ENCODE peak calls at places on chromosome 3, in seven cellular contexts. G is endothelial cell of umbilical vein, N is GM12891, I is HCT116, D is suprapubic skin, E is GM12892, Y is GM12878. C is an unnamed sample.

GRCh38 chr3:117523407-117523806 is 813.8 kb downstream of the TUSC7 start:
- DNase-seq in G (no peak), N (no peak), I (no peak), D (no peak), E (no peak), Y (no peak), C (no peak)

GRCh38 chr3:147213633-147214032 is 192.7 kb downstream of the ZIC4 start:
- DNase-seq in G (no peak), N (no peak), I (no peak), D (no peak), E (no peak), Y (no peak), C (no peak)

GRCh38 chr3:156676467-156677119 is 2.2 kb downstream of the TIPARP start:
- DNase-seq in G (no peak), N (no peak), I (no peak), D (no peak), E (no peak), Y (no peak), C (no peak)

GRCh38 chr3:109081746-109082510 is 36.0 kb downstream of the MORC1 start:
- DNase-seq in G (peak), N (peak), I (peak), D (no peak), E (no peak), Y (peak), C (no peak)

GRCh38 chr3:158447408-158447807 is 123.6 kb upstream of the MLF1 start:
- DNase-seq in G (no peak), N (no peak), I (no peak), D (no peak), E (no peak), Y (no peak), C (no peak)

GRCh38 chr3:150787741-150788370 is 24.9 kb upstream of the SIAH2 start:
- DNase-seq in G (peak), N (no peak), I (peak), D (peak), E (no peak), Y (no peak), C (peak)

GRCh38 chr3:73614385-73614784 is 10.4 kb downstream of the PDZRN3 start:
- DNase-seq in G (no peak), N (no peak), I (no peak), D (no peak), E (no peak), Y (no peak), C (no peak)

GRCh38 chr3:184872200-184872599 is 60.2 kb downstream of the VPS8 start:
- DNase-seq in G (no peak), N (no peak), I (no peak), D (no peak), E (no peak), Y (no peak), C (no peak)

GRCh38 chr3:114606336-114606735 is 312.5 kb downstream of the TIGIT start:
- DNase-seq in G (peak), N (no peak), I (no peak), D (no peak), E (no peak), Y (no peak), C (no peak)

GRCh38 chr3:134955874-134956273 is 160.8 kb downstream of the EPHB1 start:
- DNase-seq in G (no peak), N (no peak), I (no peak), D (no peak), E (no peak), Y (no peak), C (no peak)

GRCh38 chr3:120429921-120430361 is 20.9 kb downstream of the FSTL1 start:
- DNase-seq in G (no peak), N (no peak), I (no peak), D (no peak), E (no peak), Y (no peak), C (no peak)

GRCh38 chr3:151895881-151896661 is 22.6 kb downstream of the SUCNR1 start:
- DNase-seq in G (peak), N (no peak), I (no peak), D (no peak), E (no peak), Y (no peak), C (no peak)

GRCh38 chr3:50486219-50486888 is 17.1 kb downstream of the CACNA2D2 start:
- DNase-seq in G (no peak), N (no peak), I (no peak), D (no peak), E (no peak), Y (no peak), C (no peak)

GRCh38 chr3:100041328-100041749 is 73.0 kb downstream of the FILIP1L start:
- DNase-seq in G (peak), N (no peak), I (peak), D (no peak), E (no peak), Y (no peak), C (no peak)

GRCh38 chr3:158768881-158769518 is 32.9 kb upstream of the MFSD1 start:
- DNase-seq in G (peak), N (no peak), I (no peak), D (no peak), E (no peak), Y (no peak), C (peak)

GRCh38 chr3:187678869-187679268 is 8.7 kb upstream of the SST start:
- DNase-seq in G (peak), N (no peak), I (peak), D (no peak), E (no peak), Y (no peak), C (no peak)

GRCh38 chr3:65342084-65342683 is 654.4 kb upstream of the ADAMTS9 start:
- DNase-seq in G (peak), N (peak), I (peak), D (no peak), E (no peak), Y (no peak), C (no peak)

GRCh38 chr3:170991664-170992063 is 34.9 kb downstream of the SLC2A2 start:
- DNase-seq in G (no peak), N (no peak), I (no peak), D (no peak), E (no peak), Y (no peak), C (no peak)

GRCh38 chr3:28050895-28051294 is 190.5 kb upstream of the CMC1 start:
- DNase-seq in G (no peak), N (no peak), I (peak), D (no peak), E (no peak), Y (no peak), C (no peak)

GRCh38 chr3:141192345-141192744 is 39.3 kb upstream of the PXYLP1 start:
- DNase-seq in G (peak), N (peak), I (peak), D (peak), E (peak), Y (peak), C (peak)

GRCh38 chr3:45507820-45508317 is 86.7 kb upstream of the LIMD1 start:
- DNase-seq in G (peak), N (no peak), I (no peak), D (no peak), E (no peak), Y (no peak), C (no peak)

GRCh38 chr3:126558336-126559071 is at the start of gene C3orf22:
- DNase-seq in G (no peak), N (no peak), I (no peak), D (peak), E (no peak), Y (no peak), C (no peak)

DNA sequence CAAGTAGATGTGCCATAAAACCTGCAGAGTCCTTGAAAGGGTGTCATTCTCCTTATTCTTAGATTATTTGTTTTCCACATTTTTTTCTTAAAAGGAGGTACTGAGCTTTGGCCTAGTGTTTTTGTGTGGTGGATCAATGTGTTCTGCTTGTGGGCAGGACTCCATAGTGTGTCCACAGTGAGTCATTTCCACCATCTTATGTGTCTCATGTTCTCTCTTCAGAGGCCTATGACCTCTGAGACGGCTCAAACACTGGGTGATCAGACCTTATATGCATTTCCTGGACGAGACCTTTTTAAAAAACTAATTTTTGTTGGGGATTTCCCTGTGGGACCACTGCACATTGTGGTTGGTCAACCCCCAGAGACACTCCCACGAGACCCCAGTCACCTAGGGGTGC is 93.4 kb downstream of the CHCHD4 start:
- DNase-seq in G (no peak), N (no peak), I (no peak), D (no peak), E (no peak), Y (no peak), C (no peak)
- TF ChIP-seq POLR2AphosphoS5 in G (no peak), N (no peak), I (no peak), D (no peak), E (no peak), Y (no peak), C (no peak)

DNA sequence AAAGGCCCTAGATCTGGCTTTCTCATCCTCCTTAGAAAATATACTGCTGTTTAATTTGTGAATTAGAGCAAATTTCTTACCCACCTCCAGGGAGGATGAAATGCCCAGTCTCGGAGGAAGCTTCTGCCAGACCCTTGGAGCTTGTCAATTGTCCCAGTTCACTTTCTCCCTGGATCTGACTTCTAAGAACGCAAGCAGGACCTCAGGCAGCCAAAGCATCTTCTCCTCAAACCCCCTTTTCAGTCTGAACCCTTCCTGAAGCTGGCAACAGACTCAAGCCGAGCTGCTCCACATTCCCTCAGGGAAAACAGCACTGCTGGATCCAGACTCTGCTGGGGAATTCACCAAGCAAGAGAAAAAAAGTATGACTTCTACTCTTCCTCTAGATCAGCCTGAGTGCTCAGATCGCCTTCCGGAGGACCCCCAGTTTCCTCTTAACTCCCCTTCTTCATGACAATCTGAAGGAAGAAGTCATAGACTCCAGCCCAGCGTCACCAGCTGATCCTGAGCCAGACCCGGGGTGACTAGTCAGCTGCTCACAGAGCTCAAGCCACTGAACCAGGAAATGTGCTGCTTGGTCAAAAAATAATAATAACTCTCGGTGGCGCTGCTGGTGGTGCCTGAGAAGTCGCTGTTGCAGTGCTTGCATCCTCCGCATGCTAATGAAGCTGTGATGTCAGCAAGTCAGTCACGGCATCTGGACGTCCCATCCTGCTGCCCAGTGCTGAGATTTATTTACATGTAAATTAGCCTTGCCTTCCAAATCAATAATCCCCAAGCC is at the start of gene PRICKLE2:
- DNase-seq in G (peak), N (no peak), I (no peak), D (peak), E (no peak), Y (peak), C (peak)
- TF ChIP-seq POLR2A in G (no peak), N (no peak), I (no peak), D (no peak), E (no peak), Y (peak), C (no peak)

GRCh38 chr3:37501906-37502305 is 327.5 kb upstream of the LRRFIP2 start:
- DNase-seq in G (no peak), N (no peak), I (no peak), D (no peak), E (no peak), Y (no peak), C (no peak)

GRCh38 chr3:37500518-37500917 is 326.1 kb upstream of the LRRFIP2 start:
- DNase-seq in G (no peak), N (no peak), I (no peak), D (no peak), E (no peak), Y (no peak), C (no peak)

GRCh38 chr3:37498126-37499039 is 324.0 kb upstream of the LRRFIP2 start:
- DNase-seq in G (no peak), N (no peak), I (no peak), D (no peak), E (no peak), Y (no peak), C (no peak)

GRCh38 chr3:37499820-37500219 is 325.4 kb upstream of the LRRFIP2 start:
- DNase-seq in G (no peak), N (no peak), I (no peak), D (no peak), E (no peak), Y (no peak), C (no peak)

DNA sequence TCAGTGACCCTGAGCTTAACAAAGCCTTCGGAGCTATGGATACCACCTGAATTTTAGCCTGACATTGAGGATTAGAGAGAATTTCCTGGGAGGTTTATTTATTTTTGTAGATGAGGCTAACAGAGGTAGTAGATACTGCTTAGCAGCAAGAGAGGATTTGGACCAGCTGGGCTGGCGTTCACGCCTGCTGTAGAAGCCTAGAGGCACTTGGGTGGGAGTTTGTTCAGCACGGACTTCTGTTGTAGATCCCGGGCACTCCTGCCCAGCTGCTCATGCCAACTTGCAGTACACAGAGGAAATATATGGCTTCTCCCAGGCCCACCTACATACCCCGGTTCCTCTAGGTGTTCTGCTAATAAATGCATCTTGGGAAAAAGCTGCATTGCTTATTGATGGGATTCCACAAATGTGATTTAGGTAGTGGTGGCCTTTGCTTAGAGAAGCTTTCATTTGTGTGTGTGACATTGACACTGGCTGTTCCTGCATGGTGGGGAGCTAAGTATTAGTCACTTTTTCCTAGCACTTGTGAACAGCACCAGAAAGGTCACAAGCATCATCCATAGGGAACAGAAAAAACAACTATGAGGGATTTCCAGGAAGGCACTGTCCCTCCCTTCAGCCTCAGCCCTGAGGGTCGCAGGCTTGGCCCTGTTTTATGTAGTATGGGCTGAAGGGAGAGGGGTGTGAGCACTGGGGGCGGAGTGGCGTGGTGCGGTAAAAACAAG is 324.8 kb upstream of the LRRFIP2 start:
- DNase-seq in G (no peak), N (no peak), I (no peak), D (no peak), E (no peak), Y (no peak), C (no peak)
- TF ChIP-seq POLR2AphosphoS5 in G (no peak), N (no peak), I (no peak), D (no peak), E (no peak), Y (no peak), C (no peak)

GRCh38 chr3:143252931-143253330 is 133.4 kb downstream of the CHST2 start:
- DNase-seq in G (no peak), N (no peak), I (no peak), D (no peak), E (no peak), Y (no peak), C (no peak)

GRCh38 chr3:143256416-143256815 is 136.8 kb downstream of the CHST2 start:
- DNase-seq in G (no peak), N (no peak), I (no peak), D (no peak), E (no peak), Y (no peak), C (no peak)

DNA sequence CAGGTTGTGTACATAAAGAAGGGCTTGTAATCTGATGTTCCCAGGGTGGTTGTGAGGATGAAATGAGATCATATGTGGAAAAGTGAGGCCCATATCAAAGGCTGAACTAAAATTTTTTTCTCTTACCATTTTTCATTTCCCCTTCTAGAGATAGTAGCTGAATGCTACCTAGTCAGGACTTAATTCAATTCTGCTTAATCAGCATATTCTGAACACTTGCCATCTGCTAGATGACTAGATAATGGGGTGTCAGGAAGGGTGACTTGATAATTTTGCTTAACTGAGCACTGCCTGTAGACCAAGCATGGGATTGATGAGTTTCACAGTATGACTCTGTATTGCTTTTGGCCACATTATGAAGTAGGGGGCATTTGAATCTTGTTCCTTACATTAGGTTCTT is 136.2 kb downstream of the CHST2 start:
- DNase-seq in G (no peak), N (no peak), I (no peak), D (no peak), E (no peak), Y (no peak), C (no peak)
- TF ChIP-seq POLR2A in G (no peak), N (no peak), I (no peak), D (no peak), E (no peak), Y (no peak), C (no peak)

GRCh38 chr3:48556796-48557626 is at the start of gene PFKFB4:
- DNase-seq in G (peak), N (peak), I (peak), D (peak), E (peak), Y (peak), C (peak)
- TF ChIP-seq POLR2AphosphoS5 in G (no peak), N (no peak), I (peak), D (peak), E (no peak), Y (no peak), C (no peak)

DNA sequence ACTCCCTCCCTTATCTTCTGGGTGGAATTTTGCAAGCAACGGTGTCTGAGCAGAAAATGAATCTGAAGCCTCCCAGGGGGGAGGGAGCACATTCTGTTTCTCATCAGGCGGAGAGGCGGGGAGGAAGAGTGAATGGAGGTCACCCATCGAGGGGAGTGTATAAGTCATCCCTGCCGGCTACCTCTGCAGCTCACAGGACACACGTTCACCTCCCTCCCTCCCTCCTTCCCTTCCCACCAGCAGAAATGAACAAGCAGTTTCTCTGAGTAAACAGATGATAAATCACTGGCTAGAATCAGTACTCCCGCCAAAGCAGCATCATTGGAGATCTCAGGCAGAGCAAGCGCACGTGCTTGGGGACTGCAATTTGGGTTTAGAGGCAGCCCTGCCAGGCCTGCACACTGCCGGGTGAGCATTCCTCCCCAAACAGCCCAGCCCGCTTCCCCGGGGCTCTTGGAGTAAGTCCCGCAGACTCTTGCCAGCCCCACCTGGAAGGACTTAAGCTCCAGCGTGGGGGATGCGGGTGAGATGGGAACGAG is 38.3 kb downstream of the CPN2 start:
- DNase-seq in G (no peak), N (no peak), I (no peak), D (peak), E (no peak), Y (no peak), C (peak)
- TF ChIP-seq POLR2A in G (no peak), N (no peak), I (no peak), D (no peak), E (no peak), Y (no peak), C (no peak)

GRCh38 chr3:179642871-179643270 is 10.0 kb upstream of the USP13 start:
- DNase-seq in G (no peak), N (no peak), I (no peak), D (no peak), E (no peak), Y (no peak), C (no peak)
- TF ChIP-seq POLR2AphosphoS5 in G (no peak), N (no peak), I (no peak), D (no peak), E (no peak), Y (no peak), C (no peak)

GRCh38 chr3:41200669-41201021 is 1.3 kb downstream of the CTNNB1 start:
- DNase-seq in G (peak), N (no peak), I (no peak), D (no peak), E (no peak), Y (no peak), C (peak)
- TF ChIP-seq POLR2A in G (no peak), N (no peak), I (no peak), D (no peak), E (no peak), Y (no peak), C (no peak)

GRCh38 chr3:49397470-49397869 is 14.3 kb downstream of the RHOA start:
- DNase-seq in G (peak), N (no peak), I (no peak), D (no peak), E (no peak), Y (no peak), C (no peak)
- TF ChIP-seq POLR2AphosphoS5 in G (no peak), N (no peak), I (no peak), D (no peak), E (no peak), Y (no peak), C (no peak)

GRCh38 chr3:139311557-139311956 is 32.3 kb upstream of the MRPS22 start:
- DNase-seq in G (no peak), N (no peak), I (no peak), D (no peak), E (no peak), Y (no peak), C (no peak)

GRCh38 chr3:139312416-139312815 is 31.4 kb upstream of the MRPS22 start:
- DNase-seq in G (no peak), N (no peak), I (no peak), D (peak), E (no peak), Y (no peak), C (no peak)

GRCh38 chr3:139313921-139314320 is 29.9 kb upstream of the MRPS22 start:
- DNase-seq in G (no peak), N (no peak), I (no peak), D (peak), E (no peak), Y (no peak), C (no peak)

GRCh38 chr3:139310474-139310933 is 33.3 kb upstream of the MRPS22 start:
- DNase-seq in G (no peak), N (no peak), I (peak), D (no peak), E (no peak), Y (no peak), C (no peak)

GRCh38 chr3:139312959-139313358 is 30.9 kb upstream of the MRPS22 start:
- DNase-seq in G (no peak), N (no peak), I (no peak), D (peak), E (no peak), Y (no peak), C (no peak)
- TF ChIP-seq POLR2A in G (no peak), N (no peak), I (no peak), D (no peak), E (no peak), Y (no peak), C (no peak)

C was measured in breast epithelium.